ENCODE peak calls at places on chromosomes 7 and 10, in five cellular contexts. Z, W, P, X and Y are unnamed samples.
A peak's percentile ranks its signal among the peaks of the same experiment; 100 is the strongest.

GRCh38 chr7:64562246-64562620 is 638 bp downstream of the ZNF680 start:
- DNase-seq in P (no peak), W (no peak), Z (no peak), X (no peak), Y (no peak)

GRCh38 chr10:87842776-87843497 is 20.4 kb downstream of the KLLN start:
- DNase-seq in W (no peak), X (no peak), Z (no peak), P (peak; percentile 17), Y (no peak)

GRCh38 chr7:44377134-44377463 is 51.7 kb upstream of the CAMK2B start:
- DNase-seq in X (no peak), W (no peak), Z (no peak), P (no peak), Y (no peak)

GRCh38 chr7:105787071-105787470 is 89.3 kb downstream of the ATXN7L1 start:
- DNase-seq in P (no peak), X (no peak), W (peak; percentile 34), Z (no peak), Y (no peak)

GRCh38 chr7:2201686-2202360 is 30.9 kb downstream of the MAD1L1 start:
- DNase-seq in X (no peak), P (no peak), W (no peak), Z (no peak), Y (no peak)

GRCh38 chr7:46949270-46949931 is 632.5 kb downstream of the TNS3 start:
- DNase-seq in P (no peak), Z (no peak), X (no peak), W (no peak), Y (no peak)

GRCh38 chr10:93916257-93917063 is 22.7 kb downstream of the SLC35G1 start:
- DNase-seq in Z (no peak), X (no peak), W (no peak), P (peak; percentile 10), Y (no peak)

GRCh38 chr10:26213157-26213780 is 3.3 kb upstream of the GAD2 start:
- DNase-seq in P (no peak), X (no peak), Z (no peak), W (no peak), Y (no peak)

GRCh38 chr7:144969787-144970186 is 133.9 kb upstream of the TPK1 start:
- DNase-seq in P (no peak), W (no peak), X (no peak), Z (no peak), Y (no peak)

GRCh38 chr10:79378647-79379511 is 31.6 kb downstream of the PPIF start:
- DNase-seq in W (no peak), Z (peak; percentile 6), P (no peak), X (no peak), Y (no peak)

GRCh38 chr10:24438800-24439199 is 229.9 kb downstream of the KIAA1217 start:
- DNase-seq in Z (no peak), P (no peak), X (no peak), W (no peak), Y (no peak)

GRCh38 chr10:44295619-44296222 is 89.2 kb downstream of the CXCL12 start:
- DNase-seq in P (no peak), X (no peak), Z (no peak), W (no peak), Y (no peak)

GRCh38 chr7:28298870-28299484 is 113.3 kb upstream of the CREB5 start:
- DNase-seq in X (peak; percentile 52), Z (no peak), P (peak; percentile 43), W (peak; percentile 40), Y (no peak)

GRCh38 chr10:89431977-89432376 is 17.6 kb downstream of the IFIT5 start:
- DNase-seq in X (no peak), Z (no peak), W (no peak), P (no peak), Y (no peak)

GRCh38 chr10:78577673-78578072 is 491.1 kb upstream of the ZMIZ1 start:
- DNase-seq in X (no peak), Z (no peak), P (no peak), W (peak; percentile 58), Y (no peak)

GRCh38 chr7:142611566-142612250 is 137.6 kb upstream of the PRSS1 start:
- DNase-seq in Z (peak; percentile 12), W (no peak), P (no peak), X (no peak), Y (no peak)

GRCh38 chr7:123041085-123041484 is 45.6 kb upstream of the TAS2R16 start:
- DNase-seq in Z (no peak), X (no peak), W (no peak), P (no peak), Y (no peak)

GRCh38 chr7:131103997-131104396 is 223.7 kb upstream of the MKLN1 start:
- DNase-seq in W (no peak), P (no peak), X (no peak), Z (no peak), Y (no peak)

GRCh38 chr7:116630932-116631449 is 41.0 kb upstream of the MET start:
- DNase-seq in P (no peak), X (no peak), Z (no peak), W (peak; percentile 90), Y (peak; percentile 89)

GRCh38 chr7:2971914-2972530 is 71.6 kb downstream of the CARD11 start:
- DNase-seq in P (no peak), W (no peak), Z (no peak), X (no peak), Y (no peak)

GRCh38 chr7:84291756-84292155 is 97.2 kb upstream of the SEMA3A start:
- DNase-seq in P (no peak), X (no peak), W (no peak), Z (no peak), Y (no peak)

GRCh38 chr10:132397671-132398565 is 918 bp downstream of the PWWP2B start:
- DNase-seq in X (no peak), P (peak; percentile 24), W (peak; percentile 64), Z (peak; percentile 65), Y (peak; percentile 79)

GRCh38 chr10:22651276-22651980 is 63.0 kb downstream of the PIP4K2A start:
- DNase-seq in Z (peak; percentile 70), W (no peak), X (no peak), P (no peak), Y (no peak)

GRCh38 chr7:83646027-83646426 is 2.9 kb downstream of the SEMA3E start:
- DNase-seq in Z (no peak), X (no peak), W (no peak), P (no peak), Y (no peak)

GRCh38 chr10:96255569-96256335 is 15.6 kb downstream of the BLNK start:
- DNase-seq in X (no peak), Z (no peak), P (no peak), W (no peak), Y (no peak)

GRCh38 chr7:85595639-85596268 is 408.9 kb upstream of the SEMA3D start:
- DNase-seq in X (no peak), W (no peak), Z (no peak), P (no peak), Y (no peak)